ENCODE peak calls at places on chromosomes 3 and 15, in six cellular contexts. C is adipocyte, U is body of pancreas, R is fibroblast of pulmonary artery, M is cardiac muscle cell, J is A549. Z is an unnamed sample.

GRCh38 chr3:51860703-51861665 is at the start of gene IQCF2:
- DNase-seq in C (no peak), U (no peak), J (no peak), M (no peak), R (no peak), Z (no peak)

GRCh38 chr3:105688821-105689220 is 180.0 kb downstream of the CBLB start:
- DNase-seq in J (peak; percentile 76), U (no peak), M (no peak), R (peak; percentile 11), C (peak; percentile 2), Z (no peak)

GRCh38 chr3:197406266-197406665 is 107.9 kb upstream of the DLG1 start:
- DNase-seq in U (peak; percentile 13), J (no peak), C (no peak), M (no peak), R (peak; percentile 70), Z (peak; percentile 43)

GRCh38 chr3:35737934-35738706 is 98.8 kb downstream of the ARPP21 start:
- DNase-seq in M (no peak), J (no peak), U (no peak), R (no peak), C (no peak), Z (no peak)

GRCh38 chr3:39794880-39795279 is 14.5 kb upstream of the MYRIP start:
- DNase-seq in U (no peak), C (no peak), J (no peak), R (no peak), M (no peak), Z (no peak)

GRCh38 chr3:37741644-37742043 is 120.0 kb upstream of the CTDSPL start:
- DNase-seq in M (no peak), C (peak; percentile 11), U (peak; percentile 53), R (no peak), J (peak; percentile 43), Z (no peak)

GRCh38 chr3:180624714-180625113 is 22.8 kb downstream of the TTC14 start:
- DNase-seq in R (no peak), U (no peak), J (no peak), C (no peak), M (no peak), Z (no peak)

GRCh38 chr3:191455257-191455952 is 5.6 kb upstream of the PYDC2 start:
- DNase-seq in M (no peak), U (no peak), C (peak; percentile 49), J (no peak), R (no peak), Z (no peak)

GRCh38 chr3:139755551-139755950 is 77.8 kb upstream of the NMNAT3 start:
- DNase-seq in M (no peak), C (no peak), U (no peak), J (no peak), R (no peak), Z (no peak)

GRCh38 chr15:32641517-32642059 is at the start of gene SCG5:
- DNase-seq in J (no peak), R (peak; percentile 37), U (no peak), C (no peak), M (peak; percentile 61), Z (no peak)

DNA sequence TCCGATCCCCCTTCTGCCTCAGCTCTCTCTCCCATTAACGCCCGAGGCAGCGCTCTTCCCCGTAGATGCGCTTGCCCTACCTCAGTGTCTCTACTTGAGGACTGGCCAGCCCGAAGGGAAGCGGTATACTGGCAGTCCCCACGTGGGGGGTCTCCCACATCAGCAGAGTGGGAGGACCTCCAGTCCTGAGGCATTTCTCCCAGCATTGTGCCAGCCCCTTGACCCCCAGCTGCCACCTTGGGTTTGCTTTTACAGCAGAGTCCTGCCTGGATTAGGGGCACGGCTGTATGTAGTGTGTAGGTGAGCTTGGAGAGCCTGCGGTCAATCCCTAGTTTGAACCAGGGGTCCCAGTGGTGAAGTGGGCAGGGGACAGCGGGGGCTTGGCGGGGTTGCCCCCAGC is 767 bp downstream of the SEMA3F start:
- DNase-seq in J (no peak), R (no peak), M (no peak), U (no peak), C (no peak), Z (no peak)
- H3K4me3 ChIP-seq in J (peak overlapping the region; percentile 74), R (peak overlapping the region; percentile 64), M (peak overlapping the region; percentile 47), U (no peak overlapping the region), C (peak overlapping the region; percentile 41), Z (peak overlapping the region; percentile 49)

DNA sequence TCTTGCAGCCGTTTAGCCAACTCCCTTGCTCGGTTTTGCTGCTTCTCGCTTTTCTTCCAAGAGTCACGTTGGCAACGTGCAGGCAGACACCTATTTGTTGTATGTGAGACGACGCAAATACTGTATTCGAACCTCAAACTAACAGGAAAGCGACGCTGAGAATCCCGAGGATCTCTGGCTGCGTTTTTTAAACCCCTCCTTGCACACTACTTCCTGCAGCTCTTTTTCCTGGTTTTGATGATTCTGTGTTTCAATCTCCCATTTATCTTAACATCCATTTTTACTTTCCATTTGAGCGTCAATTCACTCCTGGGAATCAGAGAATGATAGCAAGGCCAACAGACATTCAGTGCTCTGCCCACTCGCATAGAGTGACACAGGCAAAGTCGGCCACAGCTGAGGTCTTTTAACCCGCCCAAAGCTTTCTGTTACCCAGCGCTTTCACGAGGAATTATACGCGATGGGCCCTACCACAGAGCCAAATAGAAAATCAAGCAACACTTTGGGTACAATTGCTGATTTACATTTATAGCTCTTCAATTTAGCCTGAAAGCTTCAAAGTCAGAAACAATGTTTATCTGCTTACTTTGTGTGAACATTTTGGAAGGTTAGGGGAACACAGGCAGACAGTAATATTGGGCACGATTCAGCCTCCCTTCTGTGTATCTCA is 1.6 kb upstream of the ANXA2 start:
- DNase-seq in J (no peak), U (peak; percentile 23), M (no peak), R (no peak), C (no peak), Z (no peak)
- H3K4me3 ChIP-seq in J (peak overlapping the region; percentile 88), U (no peak overlapping the region), M (no peak overlapping the region), R (peak overlapping the region; percentile 98), C (peak overlapping the region; percentile 77), Z (peak overlapping the region; percentile 78)

DNA sequence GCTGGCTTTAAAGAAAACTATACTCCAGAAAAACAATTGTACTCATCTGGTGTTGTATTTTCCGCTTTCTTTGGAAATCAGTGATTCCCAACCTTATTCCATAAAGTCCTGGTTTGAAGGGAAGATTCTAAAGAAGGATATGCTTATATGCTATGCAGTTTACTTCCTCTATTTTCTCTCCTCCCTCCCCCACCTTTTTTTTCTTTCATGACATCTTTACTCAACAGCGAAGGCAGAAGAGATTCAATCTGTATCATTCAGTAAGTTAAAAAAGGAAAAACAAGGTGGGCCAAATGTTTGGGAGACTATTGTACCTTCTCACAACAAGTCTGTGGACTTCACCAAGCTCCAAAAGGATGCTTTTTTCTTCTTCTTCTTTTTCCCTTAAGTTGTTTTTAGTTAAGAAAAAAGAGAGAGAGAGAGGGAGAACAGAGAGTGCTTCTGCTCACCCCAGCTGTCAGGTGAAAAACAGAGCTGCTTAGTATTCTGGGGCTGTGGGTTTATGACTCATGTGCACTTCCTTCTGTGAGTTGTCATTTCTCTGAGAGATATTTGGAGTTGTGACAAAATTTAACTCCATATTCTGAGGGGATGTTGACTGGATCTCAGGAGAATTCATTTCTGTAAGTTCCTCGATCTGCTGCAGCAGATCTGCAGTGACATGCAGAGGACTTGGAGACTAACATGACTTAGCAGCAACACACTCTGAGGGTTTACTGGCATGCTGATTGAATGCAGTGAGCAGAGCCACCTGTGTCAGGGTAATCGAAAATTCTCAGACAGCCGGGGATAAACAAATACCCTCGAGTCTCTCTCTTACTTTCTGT is 70.7 kb downstream of the SSR3 start:
- DNase-seq in J (no peak), C (peak; percentile 58), R (peak; percentile 75), M (peak; percentile 12), U (no peak), Z (peak; percentile 59)
- H3K4me3 ChIP-seq in J (no peak overlapping the region), C (peak overlapping the region; percentile 22), R (peak overlapping the region; percentile 24), M (no peak overlapping the region), U (no peak overlapping the region), Z (peak overlapping the region; percentile 2)

DNA sequence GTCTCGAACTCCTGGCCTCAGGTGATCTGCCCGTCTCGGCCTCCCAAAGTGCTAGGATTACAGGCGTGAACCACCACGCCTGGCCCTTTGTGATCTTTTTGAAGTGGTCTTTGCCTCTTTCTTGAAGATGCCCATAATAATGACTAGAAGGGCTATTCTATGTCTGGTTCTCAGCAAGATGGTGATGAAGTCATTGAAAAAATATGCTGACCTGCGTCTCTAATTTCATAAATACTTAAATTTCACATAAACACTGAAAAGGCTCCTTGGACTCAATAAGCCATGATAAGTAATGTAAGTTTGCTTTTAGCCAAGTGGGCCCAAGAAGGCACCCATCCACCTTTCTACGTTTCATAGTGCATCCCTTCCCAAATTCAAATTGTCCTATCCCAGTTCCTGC is 775 bp upstream of the MAPK6 start:
- DNase-seq in R (peak; percentile 22), J (no peak), C (peak; percentile 39), U (no peak), M (no peak), Z (no peak)
- H3K4me3 ChIP-seq in R (no peak overlapping the region), J (peak overlapping the region; percentile 54), C (peak overlapping the region; percentile 81), U (no peak overlapping the region), M (no peak overlapping the region), Z (no peak overlapping the region)

GRCh38 chr3:57157666-57158065 is 7.5 kb downstream of the IL17RD start:
- DNase-seq in C (no peak), J (no peak), R (peak; percentile 66), M (no peak), U (no peak), Z (no peak)
- H3K4me3 ChIP-seq in C (no peak overlapping the region), J (no peak overlapping the region), R (no peak overlapping the region), M (no peak overlapping the region), U (no peak overlapping the region), Z (no peak overlapping the region)